ENCODE peak calls at places on chromosomes 1 and 21, in nine cellular contexts. One of them, this sample, is unnamed.

GRCh38 chr21:39441502-39442475 is 3.8 kb downstream of the LCA5L start:
- DNase-seq in dorsolateral prefrontal cortex: no peak
- DNase-seq in fibroblast of the aortic adventitia: peak; percentile 66
- DNase-seq in fibroblast of pulmonary artery: peak; percentile 70
- DNase-seq in fibroblast of lung: peak; percentile 68
- DNase-seq in ovary: no peak
- DNase-seq in cardiac fibroblast: peak; percentile 68
- DNase-seq in esophagus squamous epithelium: no peak
- DNase-seq in GM23338: peak; percentile 76
- DNase-seq in this sample: peak; percentile 64

GRCh38 chr1:57889686-57890360 is 466.0 kb upstream of the DAB1 start:
- DNase-seq in fibroblast of pulmonary artery: no peak
- DNase-seq in GM23338: no peak
- DNase-seq in esophagus squamous epithelium: no peak
- DNase-seq in cardiac fibroblast: peak; percentile 11
- DNase-seq in dorsolateral prefrontal cortex: no peak
- DNase-seq in fibroblast of the aortic adventitia: no peak
- DNase-seq in fibroblast of lung: peak; percentile 25
- DNase-seq in ovary: no peak
- DNase-seq in this sample: peak; percentile 80

GRCh38 chr1:28890836-28891235 is 23.5 kb upstream of the EPB41 start:
- DNase-seq in fibroblast of pulmonary artery: no peak
- DNase-seq in cardiac fibroblast: no peak
- DNase-seq in esophagus squamous epithelium: no peak
- DNase-seq in fibroblast of the aortic adventitia: no peak
- DNase-seq in dorsolateral prefrontal cortex: no peak
- DNase-seq in GM23338: no peak
- DNase-seq in fibroblast of lung: no peak
- DNase-seq in ovary: no peak
- DNase-seq in this sample: no peak

GRCh38 chr1:20481643-20482498 is 4.1 kb downstream of the CAMK2N1 start:
- DNase-seq in dorsolateral prefrontal cortex: no peak
- DNase-seq in GM23338: no peak
- DNase-seq in fibroblast of lung: no peak
- DNase-seq in esophagus squamous epithelium: no peak
- DNase-seq in cardiac fibroblast: no peak
- DNase-seq in ovary: no peak
- DNase-seq in fibroblast of pulmonary artery: no peak
- DNase-seq in fibroblast of the aortic adventitia: no peak
- DNase-seq in this sample: no peak

GRCh38 chr1:29991025-29991424 is 732.4 kb downstream of the MATN1 start:
- DNase-seq in fibroblast of the aortic adventitia: no peak
- DNase-seq in GM23338: peak; percentile 71
- DNase-seq in ovary: no peak
- DNase-seq in cardiac fibroblast: no peak
- DNase-seq in fibroblast of lung: no peak
- DNase-seq in esophagus squamous epithelium: no peak
- DNase-seq in fibroblast of pulmonary artery: no peak
- DNase-seq in dorsolateral prefrontal cortex: no peak
- DNase-seq in this sample: no peak

GRCh38 chr1:77265180-77265579 is 16.6 kb upstream of the AK5 start:
- DNase-seq in dorsolateral prefrontal cortex: no peak
- DNase-seq in GM23338: peak; percentile 14
- DNase-seq in fibroblast of lung: no peak
- DNase-seq in esophagus squamous epithelium: no peak
- DNase-seq in fibroblast of the aortic adventitia: no peak
- DNase-seq in cardiac fibroblast: no peak
- DNase-seq in ovary: no peak
- DNase-seq in fibroblast of pulmonary artery: no peak
- DNase-seq in this sample: no peak

GRCh38 chr21:38140192-38140905 is 116.4 kb upstream of the KCNJ15 start:
- DNase-seq in fibroblast of the aortic adventitia: peak; percentile 37
- DNase-seq in dorsolateral prefrontal cortex: no peak
- DNase-seq in fibroblast of lung: peak; percentile 61
- DNase-seq in GM23338: no peak
- DNase-seq in cardiac fibroblast: peak; percentile 63
- DNase-seq in fibroblast of pulmonary artery: peak; percentile 67
- DNase-seq in ovary: no peak
- DNase-seq in esophagus squamous epithelium: no peak
- DNase-seq in this sample: peak; percentile 47

GRCh38 chr1:177959793-177960515 is 9.9 kb downstream of the SEC16B start:
- DNase-seq in esophagus squamous epithelium: no peak
- DNase-seq in fibroblast of lung: peak; percentile 65
- DNase-seq in fibroblast of the aortic adventitia: peak; percentile 52
- DNase-seq in dorsolateral prefrontal cortex: no peak
- DNase-seq in GM23338: peak; percentile 74
- DNase-seq in cardiac fibroblast: peak; percentile 62
- DNase-seq in ovary: no peak
- DNase-seq in fibroblast of pulmonary artery: peak; percentile 65
- DNase-seq in this sample: peak; percentile 59

GRCh38 chr1:59673575-59674467 is 140.9 kb upstream of the HOOK1 start:
- DNase-seq in ovary: peak; percentile 42
- DNase-seq in dorsolateral prefrontal cortex: no peak
- DNase-seq in cardiac fibroblast: no peak
- DNase-seq in esophagus squamous epithelium: peak; percentile 21
- DNase-seq in GM23338: peak; percentile 20
- DNase-seq in fibroblast of lung: no peak
- DNase-seq in fibroblast of pulmonary artery: no peak
- DNase-seq in fibroblast of the aortic adventitia: no peak
- DNase-seq in this sample: no peak

GRCh38 chr1:199173356-199173755 is 534.5 kb downstream of the PTPRC start:
- DNase-seq in fibroblast of pulmonary artery: no peak
- DNase-seq in fibroblast of lung: no peak
- DNase-seq in ovary: no peak
- DNase-seq in cardiac fibroblast: peak; percentile 29
- DNase-seq in dorsolateral prefrontal cortex: no peak
- DNase-seq in GM23338: no peak
- DNase-seq in esophagus squamous epithelium: no peak
- DNase-seq in fibroblast of the aortic adventitia: peak; percentile 34
- DNase-seq in this sample: peak; percentile 6

DNA sequence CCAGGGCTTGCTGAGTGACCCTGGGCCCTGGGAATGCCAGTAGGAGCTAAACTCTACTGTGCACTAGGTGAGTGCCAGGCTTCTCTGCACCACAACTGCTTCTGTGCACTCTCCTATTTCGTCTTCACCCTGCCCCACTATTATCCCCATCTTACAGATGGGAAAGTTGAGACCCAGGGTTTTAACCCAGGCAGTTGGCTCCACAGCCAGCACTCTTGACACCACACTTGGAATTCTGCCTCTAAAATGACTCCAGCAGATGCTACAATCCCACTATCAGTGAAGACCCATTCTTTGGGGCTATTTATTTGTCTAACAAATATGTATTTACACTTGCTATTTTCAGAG is 56.1 kb downstream of the FOXO6 start:
- DNase-seq in fibroblast of pulmonary artery: no peak
- DNase-seq in GM23338: no peak
- DNase-seq in fibroblast of the aortic adventitia: no peak
- DNase-seq in fibroblast of lung: no peak
- DNase-seq in dorsolateral prefrontal cortex: no peak
- DNase-seq in cardiac fibroblast: no peak
- DNase-seq in esophagus squamous epithelium: no peak
- DNase-seq in ovary: no peak
- DNase-seq in this sample: no peak
- TF ChIP-seq CTCF in fibroblast of pulmonary artery: no peak
- TF ChIP-seq CTCF in GM23338: peak; percentile 2
- TF ChIP-seq CTCF in fibroblast of the aortic adventitia: no peak
- TF ChIP-seq CTCF in fibroblast of lung: no peak
- TF ChIP-seq CTCF in dorsolateral prefrontal cortex: no peak
- TF ChIP-seq CTCF in cardiac fibroblast: no peak
- TF ChIP-seq CTCF in esophagus squamous epithelium: no peak
- TF ChIP-seq CTCF in ovary: no peak
- TF ChIP-seq CTCF in this sample: no peak

GRCh38 chr1:1230656-1231399 is 973 bp downstream of the SDF4 start:
- DNase-seq in fibroblast of lung: peak; percentile 70
- DNase-seq in esophagus squamous epithelium: no peak
- DNase-seq in fibroblast of the aortic adventitia: peak; percentile 76
- DNase-seq in ovary: no peak
- DNase-seq in cardiac fibroblast: peak; percentile 81
- DNase-seq in GM23338: no peak
- DNase-seq in dorsolateral prefrontal cortex: no peak
- DNase-seq in fibroblast of pulmonary artery: peak; percentile 75
- DNase-seq in this sample: peak; percentile 86

GRCh38 chr1:1228596-1229321 is 3.0 kb downstream of the SDF4 start:
- DNase-seq in ovary: no peak
- DNase-seq in fibroblast of lung: no peak
- DNase-seq in fibroblast of the aortic adventitia: no peak
- DNase-seq in cardiac fibroblast: no peak
- DNase-seq in fibroblast of pulmonary artery: no peak
- DNase-seq in dorsolateral prefrontal cortex: no peak
- DNase-seq in esophagus squamous epithelium: no peak
- DNase-seq in GM23338: no peak
- DNase-seq in this sample: no peak

GRCh38 chr1:1228187-1228586 is 3.6 kb downstream of the SDF4 start:
- DNase-seq in GM23338: no peak
- DNase-seq in cardiac fibroblast: no peak
- DNase-seq in fibroblast of the aortic adventitia: no peak
- DNase-seq in esophagus squamous epithelium: no peak
- DNase-seq in fibroblast of lung: no peak
- DNase-seq in fibroblast of pulmonary artery: no peak
- DNase-seq in dorsolateral prefrontal cortex: no peak
- DNase-seq in ovary: no peak
- DNase-seq in this sample: no peak

GRCh38 chr1:1231400-1232223 is at the start of gene SDF4:
- DNase-seq in fibroblast of the aortic adventitia: peak; percentile 95
- DNase-seq in cardiac fibroblast: peak; percentile 96
- DNase-seq in dorsolateral prefrontal cortex: peak; percentile 95
- DNase-seq in ovary: peak; percentile 96
- DNase-seq in fibroblast of lung: peak; percentile 97
- DNase-seq in GM23338: peak; percentile 97
- DNase-seq in esophagus squamous epithelium: peak; percentile 69
- DNase-seq in fibroblast of pulmonary artery: peak; percentile 97
- DNase-seq in this sample: peak; percentile 94

GRCh38 chr1:1229770-1230169 is 2.0 kb downstream of the SDF4 start:
- DNase-seq in fibroblast of lung: no peak
- DNase-seq in dorsolateral prefrontal cortex: no peak
- DNase-seq in fibroblast of pulmonary artery: no peak
- DNase-seq in fibroblast of the aortic adventitia: no peak
- DNase-seq in GM23338: no peak
- DNase-seq in esophagus squamous epithelium: no peak
- DNase-seq in ovary: no peak
- DNase-seq in cardiac fibroblast: no peak
- DNase-seq in this sample: no peak
- H3K4me3 ChIP-seq in fibroblast of lung: no peak overlapping the region
- H3K4me3 ChIP-seq in dorsolateral prefrontal cortex: peak overlapping the region; percentile 94
- H3K4me3 ChIP-seq in fibroblast of pulmonary artery: no peak overlapping the region
- H3K4me3 ChIP-seq in fibroblast of the aortic adventitia: no peak overlapping the region
- H3K4me3 ChIP-seq in GM23338: no peak overlapping the region
- H3K4me3 ChIP-seq in esophagus squamous epithelium: no peak overlapping the region
- H3K4me3 ChIP-seq in ovary: no peak overlapping the region
- H3K4me3 ChIP-seq in cardiac fibroblast: no peak overlapping the region
- H3K4me3 ChIP-seq in this sample: no peak overlapping the region

GRCh38 chr1:160834945-160835565 is 27.6 kb downstream of the CD244 start:
- DNase-seq in dorsolateral prefrontal cortex: no peak
- DNase-seq in GM23338: peak; percentile 83
- DNase-seq in esophagus squamous epithelium: no peak
- DNase-seq in fibroblast of the aortic adventitia: peak; percentile 56
- DNase-seq in cardiac fibroblast: peak; percentile 12
- DNase-seq in fibroblast of lung: peak; percentile 54
- DNase-seq in ovary: no peak
- DNase-seq in fibroblast of pulmonary artery: peak; percentile 69
- DNase-seq in this sample: peak; percentile 32

GRCh38 chr1:160836561-160836960 is 26.1 kb downstream of the CD244 start:
- DNase-seq in GM23338: no peak
- DNase-seq in dorsolateral prefrontal cortex: no peak
- DNase-seq in fibroblast of pulmonary artery: no peak
- DNase-seq in esophagus squamous epithelium: no peak
- DNase-seq in ovary: no peak
- DNase-seq in cardiac fibroblast: no peak
- DNase-seq in fibroblast of lung: no peak
- DNase-seq in fibroblast of the aortic adventitia: no peak
- DNase-seq in this sample: no peak

GRCh38 chr1:160836981-160837557 is 25.6 kb downstream of the CD244 start:
- DNase-seq in GM23338: no peak
- DNase-seq in esophagus squamous epithelium: no peak
- DNase-seq in cardiac fibroblast: no peak
- DNase-seq in fibroblast of pulmonary artery: peak; percentile 17
- DNase-seq in ovary: no peak
- DNase-seq in fibroblast of lung: no peak
- DNase-seq in dorsolateral prefrontal cortex: no peak
- DNase-seq in fibroblast of the aortic adventitia: peak; percentile 25
- DNase-seq in this sample: no peak

GRCh38 chr1:160838876-160839275 is 23.8 kb downstream of the CD244 start:
- DNase-seq in fibroblast of pulmonary artery: no peak
- DNase-seq in dorsolateral prefrontal cortex: no peak
- DNase-seq in fibroblast of the aortic adventitia: no peak
- DNase-seq in fibroblast of lung: no peak
- DNase-seq in ovary: no peak
- DNase-seq in GM23338: no peak
- DNase-seq in esophagus squamous epithelium: no peak
- DNase-seq in cardiac fibroblast: no peak
- DNase-seq in this sample: no peak

GRCh38 chr1:160837558-160838205 is 25.0 kb downstream of the CD244 start:
- DNase-seq in dorsolateral prefrontal cortex: no peak
- DNase-seq in fibroblast of pulmonary artery: peak; percentile 6
- DNase-seq in GM23338: no peak
- DNase-seq in cardiac fibroblast: no peak
- DNase-seq in ovary: no peak
- DNase-seq in fibroblast of lung: no peak
- DNase-seq in fibroblast of the aortic adventitia: no peak
- DNase-seq in esophagus squamous epithelium: peak; percentile 33
- DNase-seq in this sample: no peak
- TF ChIP-seq CTCF in dorsolateral prefrontal cortex: no peak
- TF ChIP-seq CTCF in fibroblast of pulmonary artery: no peak
- TF ChIP-seq CTCF in GM23338: no peak
- TF ChIP-seq CTCF in cardiac fibroblast: no peak
- TF ChIP-seq CTCF in ovary: no peak
- TF ChIP-seq CTCF in fibroblast of lung: no peak
- TF ChIP-seq CTCF in fibroblast of the aortic adventitia: no peak
- TF ChIP-seq CTCF in esophagus squamous epithelium: peak; percentile 28
- TF ChIP-seq CTCF in this sample: no peak

GRCh38 chr1:47536646-47537118 is 98.8 kb downstream of the FOXD2 start:
- DNase-seq in fibroblast of lung: no peak
- DNase-seq in ovary: no peak
- DNase-seq in cardiac fibroblast: no peak
- DNase-seq in dorsolateral prefrontal cortex: no peak
- DNase-seq in fibroblast of pulmonary artery: no peak
- DNase-seq in GM23338: no peak
- DNase-seq in fibroblast of the aortic adventitia: no peak
- DNase-seq in esophagus squamous epithelium: no peak
- DNase-seq in this sample: no peak

GRCh38 chr1:47534040-47534328 is 96.1 kb downstream of the FOXD2 start:
- DNase-seq in fibroblast of pulmonary artery: no peak
- DNase-seq in fibroblast of the aortic adventitia: no peak
- DNase-seq in cardiac fibroblast: no peak
- DNase-seq in fibroblast of lung: no peak
- DNase-seq in dorsolateral prefrontal cortex: no peak
- DNase-seq in esophagus squamous epithelium: no peak
- DNase-seq in GM23338: no peak
- DNase-seq in ovary: no peak
- DNase-seq in this sample: no peak

GRCh38 chr1:47534417-47534816 is 96.6 kb downstream of the FOXD2 start:
- DNase-seq in dorsolateral prefrontal cortex: no peak
- DNase-seq in ovary: no peak
- DNase-seq in fibroblast of lung: no peak
- DNase-seq in fibroblast of the aortic adventitia: peak; percentile 19
- DNase-seq in GM23338: no peak
- DNase-seq in fibroblast of pulmonary artery: no peak
- DNase-seq in cardiac fibroblast: peak; percentile 21
- DNase-seq in esophagus squamous epithelium: no peak
- DNase-seq in this sample: no peak

GRCh38 chr1:47532831-47533175 is 95.0 kb downstream of the FOXD2 start:
- DNase-seq in esophagus squamous epithelium: no peak
- DNase-seq in ovary: no peak
- DNase-seq in fibroblast of lung: no peak
- DNase-seq in GM23338: peak; percentile 71
- DNase-seq in cardiac fibroblast: no peak
- DNase-seq in fibroblast of the aortic adventitia: no peak
- DNase-seq in fibroblast of pulmonary artery: no peak
- DNase-seq in dorsolateral prefrontal cortex: no peak
- DNase-seq in this sample: no peak

GRCh38 chr1:47533176-47534039 is 95.6 kb downstream of the FOXD2 start:
- DNase-seq in fibroblast of pulmonary artery: peak; percentile 51
- DNase-seq in esophagus squamous epithelium: no peak
- DNase-seq in cardiac fibroblast: peak; percentile 50
- DNase-seq in fibroblast of lung: peak; percentile 47
- DNase-seq in fibroblast of the aortic adventitia: peak; percentile 71
- DNase-seq in ovary: peak; percentile 9
- DNase-seq in GM23338: peak; percentile 88
- DNase-seq in dorsolateral prefrontal cortex: no peak
- DNase-seq in this sample: peak; percentile 53
- H3K4me3 ChIP-seq in fibroblast of pulmonary artery: peak overlapping the region; percentile 51
- H3K4me3 ChIP-seq in esophagus squamous epithelium: peak overlapping the region; percentile 7
- H3K4me3 ChIP-seq in cardiac fibroblast: peak overlapping the region; percentile 45
- H3K4me3 ChIP-seq in fibroblast of lung: peak overlapping the region; percentile 58
- H3K4me3 ChIP-seq in fibroblast of the aortic adventitia: peak overlapping the region; percentile 53
- H3K4me3 ChIP-seq in ovary: peak overlapping the region; percentile 37
- H3K4me3 ChIP-seq in GM23338: peak overlapping the region; percentile 83
- H3K4me3 ChIP-seq in dorsolateral prefrontal cortex: peak overlapping the region; percentile 64
- H3K4me3 ChIP-seq in this sample: peak overlapping the region; percentile 34

This sample was measured in fibroblast of mammary gland.